ENCODE peak calls at places on chromosomes 12 and 14, in nine cellular contexts. S is cardiac fibroblast; V is transverse colon; D is lower lobe of right lung; Y is H4; E is left cardiac atrium; F is activated naive CD8-positive, alpha-beta T cell treated with anti-CD3 and anti-CD28 coated beads for 36 hours; I is fibroblast of pulmonary artery; A is thoracic aorta. X is an unnamed sample.

GRCh38 chr14:66652736-66653135 is 144.8 kb downstream of the GPHN start:
- DNase-seq in S (no peak), V (no peak), D (no peak), Y (no peak), E (no peak), F (no peak), I (no peak), A (no peak), X (no peak)

GRCh38 chr14:60721331-60722162 is 2.6 kb downstream of the SIX4 start:
- DNase-seq in S (peak; percentile 37), V (peak; percentile 18), D (peak; percentile 56), Y (peak; percentile 30), E (peak; percentile 46), F (peak; percentile 73), I (peak; percentile 41), A (peak; percentile 31), X (peak; percentile 70)

GRCh38 chr12:104280703-104281458 is 22.7 kb upstream of the EID3 start:
- DNase-seq in S (peak; percentile 91), V (no peak), D (no peak), Y (peak; percentile 94), E (no peak), F (no peak), I (peak; percentile 92), A (no peak), X (no peak)

GRCh38 chr12:109892748-109893147 is 7.3 kb upstream of the TCHP start:
- DNase-seq in S (no peak), V (no peak), D (no peak), Y (no peak), E (no peak), F (peak; percentile 13), I (no peak), A (no peak), X (no peak)

GRCh38 chr12:75488553-75488952 is 8.0 kb downstream of the GLIPR1 start:
- DNase-seq in S (peak; percentile 54), V (no peak), D (no peak), Y (peak; percentile 57), E (no peak), F (no peak), I (peak; percentile 66), A (no peak), X (peak; percentile 20)

GRCh38 chr12:131796754-131797587 is 31.2 kb upstream of the MMP17 start:
- DNase-seq in S (no peak), V (no peak), D (no peak), Y (no peak), E (no peak), F (no peak), I (no peak), A (no peak), X (peak; percentile 17)

GRCh38 chr12:33187409-33187808 is 252.2 kb downstream of the SYT10 start:
- DNase-seq in S (no peak), V (no peak), D (no peak), Y (no peak), E (no peak), F (no peak), I (no peak), A (no peak), X (no peak)

GRCh38 chr12:57898308-57898970 is 42.9 kb upstream of the ATP23 start:
- DNase-seq in S (peak; percentile 17), V (peak; percentile 48), D (no peak), Y (no peak), E (no peak), F (peak; percentile 16), I (no peak), A (no peak), X (no peak)

GRCh38 chr12:9798008-9798619 is 29.2 kb upstream of the KLRF1 start:
- DNase-seq in S (peak; percentile 65), V (peak; percentile 64), D (no peak), Y (peak; percentile 83), E (no peak), F (peak; percentile 60), I (peak; percentile 77), A (no peak), X (no peak)

GRCh38 chr12:71973687-71974086 is 35.0 kb downstream of the TPH2 start:
- DNase-seq in S (no peak), V (no peak), D (no peak), Y (no peak), E (no peak), F (no peak), I (no peak), A (no peak), X (no peak)

GRCh38 chr12:9118161-9118560 is 2.4 kb upstream of the A2M start:
- DNase-seq in S (peak; percentile 4), V (no peak), D (peak; percentile 45), Y (no peak), E (no peak), F (no peak), I (no peak), A (no peak), X (no peak)

GRCh38 chr14:68702578-68702977 is 90.3 kb downstream of the ZFP36L1 start:
- DNase-seq in S (no peak), V (no peak), D (no peak), Y (no peak), E (no peak), F (no peak), I (no peak), A (no peak), X (no peak)

GRCh38 chr12:62948123-62948522 is 13.2 kb upstream of the PPM1H start:
- DNase-seq in S (no peak), V (no peak), D (no peak), Y (no peak), E (no peak), F (no peak), I (no peak), A (no peak), X (no peak)

GRCh38 chr12:76030378-76031080 is 1.0 kb downstream of the PHLDA1 start:
- DNase-seq in S (peak; percentile 72), V (peak; percentile 24), D (peak; percentile 63), Y (peak; percentile 54), E (peak; percentile 44), F (peak; percentile 63), I (peak; percentile 61), A (no peak), X (peak; percentile 23)

GRCh38 chr14:93183596-93184317 is 940 bp downstream of the MOAP1 start:
- DNase-seq in S (no peak), V (peak; percentile 25), D (no peak), Y (no peak), E (no peak), F (no peak), I (no peak), A (no peak), X (no peak)

GRCh38 chr12:104290320-104290719 is 13.2 kb upstream of the EID3 start:
- DNase-seq in S (peak; percentile 18), V (no peak), D (no peak), Y (no peak), E (no peak), F (no peak), I (peak; percentile 30), A (no peak), X (no peak)

GRCh38 chr12:117093431-117093830 is 5.8 kb downstream of the TESC start:
- DNase-seq in S (no peak), V (no peak), D (no peak), Y (no peak), E (no peak), F (no peak), I (no peak), A (no peak), X (no peak)

GRCh38 chr14:53956427-53957201 is at the start of gene BMP4:
- DNase-seq in S (peak; percentile 70), V (peak; percentile 77), D (peak; percentile 75), Y (no peak), E (peak; percentile 86), F (no peak), I (peak; percentile 29), A (peak; percentile 56), X (no peak)

GRCh38 chr12:2607881-2608607 is 186.7 kb upstream of the FKBP4 start:
- DNase-seq in S (no peak), V (no peak), D (no peak), Y (no peak), E (no peak), F (no peak), I (no peak), A (no peak), X (no peak)

GRCh38 chr12:108578264-108578663 is 15.9 kb downstream of the ISCU start:
- DNase-seq in S (no peak), V (no peak), D (no peak), Y (no peak), E (no peak), F (no peak), I (no peak), A (no peak), X (no peak)

GRCh38 chr12:57248934-57249742 is 1.8 kb downstream of the STAC3 start:
- DNase-seq in S (no peak), V (no peak), D (no peak), Y (no peak), E (no peak), F (no peak), I (no peak), A (no peak), X (no peak)

GRCh38 chr12:12583510-12583909 is 20.8 kb upstream of the DUSP16 start:
- DNase-seq in S (no peak), V (no peak), D (no peak), Y (no peak), E (no peak), F (no peak), I (no peak), A (no peak), X (no peak)

GRCh38 chr12:131092911-131093901 is 139.5 kb downstream of the ADGRD1 start:
- DNase-seq in S (no peak), V (peak; percentile 65), D (peak; percentile 44), Y (peak; percentile 27), E (no peak), F (peak; percentile 61), I (no peak), A (no peak), X (no peak)

GRCh38 chr14:58884442-58884841 is 246.7 kb downstream of the DACT1 start:
- DNase-seq in S (no peak), V (no peak), D (no peak), Y (no peak), E (no peak), F (no peak), I (no peak), A (no peak), X (peak; percentile 4)

GRCh38 chr12:3339221-3339620 is 151.8 kb upstream of the PRMT8 start:
- DNase-seq in S (no peak), V (no peak), D (no peak), Y (no peak), E (no peak), F (no peak), I (no peak), A (no peak), X (no peak)

GRCh38 chr12:47841506-47841905 is 21.8 kb upstream of the HDAC7 start:
- DNase-seq in S (peak; percentile 73), V (no peak), D (no peak), Y (no peak), E (no peak), F (no peak), I (peak; percentile 33), A (no peak), X (no peak)

GRCh38 chr12:121806556-121807308 is 2.9 kb downstream of the SETD1B start:
- DNase-seq in S (peak; percentile 36), V (no peak), D (no peak), Y (no peak), E (peak; percentile 21), F (no peak), I (no peak), A (no peak), X (no peak)

GRCh38 chr12:28535216-28535615 is 345.0 kb downstream of the CCDC91 start:
- DNase-seq in S (peak; percentile 63), V (no peak), D (no peak), Y (no peak), E (no peak), F (no peak), I (peak; percentile 64), A (no peak), X (no peak)

GRCh38 chr12:72346331-72346944 is 74.3 kb downstream of the TRHDE start:
- DNase-seq in S (peak; percentile 56), V (peak; percentile 50), D (no peak), Y (peak; percentile 81), E (peak; percentile 26), F (peak; percentile 8), I (peak; percentile 81), A (no peak), X (peak; percentile 30)

GRCh38 chr12:112018571-112019237 is 5.5 kb downstream of the ERP29 start:
- DNase-seq in S (peak; percentile 81), V (no peak), D (no peak), Y (no peak), E (no peak), F (no peak), I (peak; percentile 85), A (no peak), X (no peak)

GRCh38 chr12:20588057-20588456 is 107.1 kb upstream of the SLCO1C1 start:
- DNase-seq in S (no peak), V (no peak), D (no peak), Y (no peak), E (no peak), F (no peak), I (no peak), A (no peak), X (no peak)